ENCODE peak calls at places on chromosomes 11 and 22, in four cellular contexts. N is non-pigmented ciliary epithelial cell, S is PC-3, G is SK-N-DZ. Z is an unnamed sample.

GRCh38 chr11:61552108-61552635 is 28.7 kb downstream of the SYT7 start:
- DNase-seq in N (no peak), S (no peak), G (no peak), Z (no peak)

GRCh38 chr11:6927030-6927617 is 898 bp downstream of the ZNF215 start:
- DNase-seq in G (no peak), S (no peak), N (no peak), Z (no peak)

GRCh38 chr11:11579012-11579755 is 42.6 kb downstream of the GALNT18 start:
- DNase-seq in G (no peak), S (no peak), N (no peak), Z (no peak)

GRCh38 chr11:115653076-115653475 is 148.9 kb upstream of the CADM1 start:
- DNase-seq in N (no peak), S (no peak), G (no peak), Z (peak; percentile 66)

GRCh38 chr11:55501014-55501413 is 53.3 kb upstream of the OR4C15 start:
- DNase-seq in G (no peak), S (no peak), N (no peak), Z (no peak)

GRCh38 chr22:38566726-38567504 is 3.1 kb downstream of the DMC1 start:
- DNase-seq in S (no peak), N (no peak), G (no peak), Z (no peak)

GRCh38 chr11:125299821-125300220 is 135.3 kb downstream of the PKNOX2 start:
- DNase-seq in N (no peak), S (no peak), G (no peak), Z (no peak)

GRCh38 chr11:131428853-131429252 is 58.4 kb downstream of the NTM start:
- DNase-seq in N (no peak), S (peak; percentile 61), G (no peak), Z (peak; percentile 63)

GRCh38 chr22:43851058-43851978 is 11.0 kb downstream of the SULT4A1 start:
- DNase-seq in N (no peak), S (no peak), G (no peak), Z (no peak)

GRCh38 chr11:88421530-88421929 is 84.0 kb upstream of the CTSC start:
- DNase-seq in S (peak; percentile 73), N (no peak), G (no peak), Z (no peak)

GRCh38 chr11:66022401-66023185 is 3.7 kb downstream of the CATSPER1 start:
- DNase-seq in G (peak; percentile 76), S (peak; percentile 84), N (no peak), Z (peak; percentile 55)

GRCh38 chr11:10314199-10315072 is 9.6 kb downstream of the ADM start:
- DNase-seq in N (no peak), S (peak; percentile 66), G (peak; percentile 82), Z (no peak)

GRCh38 chr22:30943368-30943767 is 25.2 kb downstream of the MORC2 start:
- DNase-seq in G (no peak), N (no peak), S (no peak), Z (no peak)

GRCh38 chr11:96197801-96198465 is 145.1 kb downstream of the MAML2 start:
- DNase-seq in S (no peak), G (no peak), N (no peak), Z (no peak)

GRCh38 chr11:134514354-134514951 is 102.4 kb upstream of the B3GAT1 start:
- DNase-seq in S (no peak), G (no peak), N (no peak), Z (no peak)